ENCODE peak calls at places on chromosomes 5 and 9, in five cellular contexts. One of them, this sample, is unnamed.

GRCh38 chr9:3441197-3441816 is 84.5 kb downstream of the RFX3 start:
- DNase-seq in neuronal stem cell: no peak
- DNase-seq in H1: no peak
- DNase-seq in mesenchymal stem cell: peak
- DNase-seq in trophoblast cell: peak
- DNase-seq in this sample: peak

GRCh38 chr9:80074439-80074838 is 502.7 kb downstream of the TLE4 start:
- DNase-seq in neuronal stem cell: no peak
- DNase-seq in H1: no peak
- DNase-seq in mesenchymal stem cell: no peak
- DNase-seq in trophoblast cell: no peak
- DNase-seq in this sample: no peak

GRCh38 chr9:109253637-109254284 is 67.1 kb downstream of the EPB41L4B start:
- DNase-seq in neuronal stem cell: no peak
- DNase-seq in H1: no peak
- DNase-seq in mesenchymal stem cell: peak
- DNase-seq in trophoblast cell: peak
- DNase-seq in this sample: no peak

GRCh38 chr5:6480133-6481051 is 31.7 kb downstream of the UBE2QL1 start:
- DNase-seq in neuronal stem cell: no peak
- DNase-seq in H1: no peak
- DNase-seq in mesenchymal stem cell: no peak
- DNase-seq in trophoblast cell: no peak
- DNase-seq in this sample: no peak

GRCh38 chr9:89598926-89599325 is 5.9 kb upstream of the GADD45G start:
- DNase-seq in neuronal stem cell: no peak
- DNase-seq in H1: peak
- DNase-seq in mesenchymal stem cell: peak
- DNase-seq in trophoblast cell: no peak
- DNase-seq in this sample: peak

GRCh38 chr5:15009420-15009819 is 137.8 kb upstream of the ANKH start:
- DNase-seq in neuronal stem cell: no peak
- DNase-seq in H1: no peak
- DNase-seq in mesenchymal stem cell: peak
- DNase-seq in trophoblast cell: peak
- DNase-seq in this sample: no peak

GRCh38 chr5:139068060-139068459 is 130.1 kb downstream of the SIL1 start:
- DNase-seq in neuronal stem cell: no peak
- DNase-seq in H1: no peak
- DNase-seq in mesenchymal stem cell: no peak
- DNase-seq in trophoblast cell: no peak
- DNase-seq in this sample: no peak

GRCh38 chr5:113575074-113575473 is 61.6 kb downstream of the YTHDC2 start:
- DNase-seq in neuronal stem cell: no peak
- DNase-seq in H1: no peak
- DNase-seq in mesenchymal stem cell: no peak
- DNase-seq in trophoblast cell: no peak
- DNase-seq in this sample: no peak

GRCh38 chr9:109307380-109308240 is 13.2 kb downstream of the EPB41L4B start:
- DNase-seq in neuronal stem cell: no peak
- DNase-seq in H1: no peak
- DNase-seq in mesenchymal stem cell: no peak
- DNase-seq in trophoblast cell: no peak
- DNase-seq in this sample: no peak

GRCh38 chr9:2029666-2030170 is 14.6 kb downstream of the SMARCA2 start:
- DNase-seq in neuronal stem cell: no peak
- DNase-seq in H1: no peak
- DNase-seq in mesenchymal stem cell: no peak
- DNase-seq in trophoblast cell: no peak
- DNase-seq in this sample: no peak

GRCh38 chr9:105157178-105157583 is 87.3 kb upstream of the SLC44A1 start:
- DNase-seq in neuronal stem cell: no peak
- DNase-seq in H1: no peak
- DNase-seq in mesenchymal stem cell: peak
- DNase-seq in trophoblast cell: peak
- DNase-seq in this sample: peak

DNA sequence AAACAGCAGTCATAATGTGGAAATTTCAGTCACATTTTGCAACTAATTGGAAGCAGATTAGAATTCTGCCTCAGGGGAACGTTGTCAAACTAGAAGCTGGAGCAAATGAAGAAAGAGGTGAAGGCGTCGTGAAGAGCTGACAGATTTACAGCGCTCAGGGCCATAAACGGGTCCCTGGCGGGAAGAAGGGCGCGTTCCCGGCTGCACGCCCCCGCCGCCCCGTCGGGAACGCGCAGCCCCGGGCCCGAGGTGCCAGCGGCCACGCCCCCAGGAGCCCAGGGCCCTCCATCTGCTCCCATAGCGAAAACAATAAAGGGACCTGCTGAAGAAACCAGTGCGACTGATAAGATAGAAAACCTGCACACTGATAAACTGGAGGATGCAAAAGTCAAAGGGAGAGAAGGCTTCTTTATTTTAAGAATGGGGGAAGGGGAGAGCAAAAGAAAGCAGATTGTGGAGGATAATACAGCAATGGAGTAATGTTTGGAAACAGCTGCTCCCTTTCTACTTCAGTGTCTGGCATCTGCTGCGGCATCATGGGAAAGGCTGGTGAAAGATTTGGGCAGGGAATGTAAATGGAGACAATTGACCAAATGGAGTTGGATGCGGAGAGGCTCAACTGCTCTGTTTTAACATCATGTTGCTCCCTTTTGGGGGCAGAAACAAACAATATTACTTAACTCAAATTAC is 11.1 kb downstream of the ZNF608 start:
- DNase-seq in neuronal stem cell: no peak
- DNase-seq in H1: peak
- DNase-seq in mesenchymal stem cell: peak
- DNase-seq in trophoblast cell: peak
- DNase-seq in this sample: peak
- H3K23ac ChIP-seq in neuronal stem cell: no peak
- H3K23ac ChIP-seq in H1: no peak
- H3K23ac ChIP-seq in mesenchymal stem cell: no peak
- H3K23ac ChIP-seq in trophoblast cell: no peak
- H3K23ac ChIP-seq in this sample: no peak

DNA sequence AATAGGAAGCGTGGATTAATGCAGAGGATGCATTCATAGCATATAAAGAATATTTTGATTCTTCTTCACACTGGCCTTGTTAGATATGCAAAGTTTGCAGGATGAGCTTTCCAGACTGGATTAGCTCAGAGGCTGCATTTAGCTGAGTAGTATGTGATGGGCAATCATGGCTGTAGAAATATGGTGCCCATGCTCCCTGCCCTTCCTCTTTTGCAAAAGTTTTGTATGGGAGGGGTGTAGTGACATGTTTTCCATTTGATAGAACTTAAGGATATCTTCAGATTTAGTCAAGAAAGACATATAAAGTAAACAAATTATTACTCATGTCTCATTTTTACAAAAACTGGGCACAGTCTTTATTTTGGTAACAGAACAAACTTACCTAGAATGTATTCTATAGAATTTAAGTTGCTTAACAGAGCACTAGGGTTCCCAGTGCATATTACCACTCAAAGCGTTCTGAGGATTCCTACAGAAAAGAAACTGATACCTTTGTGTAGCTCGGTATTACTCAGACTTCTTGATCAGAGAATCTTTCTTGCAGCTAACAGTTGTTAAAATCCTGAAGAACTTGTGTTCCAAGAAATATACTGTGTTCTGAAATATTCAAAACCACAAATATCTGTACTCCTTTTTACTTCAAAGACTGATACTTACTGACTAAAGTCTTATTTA is 9.8 kb downstream of the GTF3C4 start:
- DNase-seq in neuronal stem cell: no peak
- DNase-seq in H1: no peak
- DNase-seq in mesenchymal stem cell: no peak
- DNase-seq in trophoblast cell: no peak
- DNase-seq in this sample: no peak
- H2BK12ac ChIP-seq in neuronal stem cell: no peak
- H2BK12ac ChIP-seq in H1: no peak
- H2BK12ac ChIP-seq in mesenchymal stem cell: no peak
- H2BK12ac ChIP-seq in trophoblast cell: no peak
- H2BK12ac ChIP-seq in this sample: no peak

DNA sequence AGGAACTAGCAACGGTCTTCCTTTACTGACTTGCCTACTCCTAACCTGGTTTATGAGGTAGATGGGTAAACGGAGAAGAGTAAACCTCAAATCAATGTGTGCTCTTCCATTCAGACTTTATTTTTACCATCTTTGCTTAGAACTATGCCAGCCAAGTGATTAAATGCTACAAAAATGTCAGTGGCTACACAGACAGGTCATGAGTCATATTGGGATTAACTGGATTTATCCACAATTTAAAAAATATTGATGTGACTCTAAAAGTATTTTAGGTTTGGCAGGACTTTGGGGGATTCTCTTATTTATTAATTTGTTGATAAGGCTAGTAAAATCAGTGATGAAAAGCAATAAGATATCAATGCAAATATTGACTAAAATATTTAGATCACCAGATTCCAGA is 275.0 kb downstream of the PLK2 start:
- DNase-seq in neuronal stem cell: no peak
- DNase-seq in H1: no peak
- DNase-seq in mesenchymal stem cell: peak
- DNase-seq in trophoblast cell: peak
- DNase-seq in this sample: no peak
- H3K23ac ChIP-seq in neuronal stem cell: no peak
- H3K23ac ChIP-seq in H1: no peak
- H3K23ac ChIP-seq in mesenchymal stem cell: no peak
- H3K23ac ChIP-seq in trophoblast cell: no peak
- H3K23ac ChIP-seq in this sample: no peak

GRCh38 chr9:130149654-130150286 is 22.4 kb upstream of the NCS1 start:
- DNase-seq in neuronal stem cell: no peak
- DNase-seq in H1: no peak
- DNase-seq in mesenchymal stem cell: no peak
- DNase-seq in trophoblast cell: peak
- DNase-seq in this sample: no peak
- H2BK12ac ChIP-seq in neuronal stem cell: no peak
- H2BK12ac ChIP-seq in H1: no peak
- H2BK12ac ChIP-seq in mesenchymal stem cell: no peak
- H2BK12ac ChIP-seq in trophoblast cell: peak
- H2BK12ac ChIP-seq in this sample: no peak

DNA sequence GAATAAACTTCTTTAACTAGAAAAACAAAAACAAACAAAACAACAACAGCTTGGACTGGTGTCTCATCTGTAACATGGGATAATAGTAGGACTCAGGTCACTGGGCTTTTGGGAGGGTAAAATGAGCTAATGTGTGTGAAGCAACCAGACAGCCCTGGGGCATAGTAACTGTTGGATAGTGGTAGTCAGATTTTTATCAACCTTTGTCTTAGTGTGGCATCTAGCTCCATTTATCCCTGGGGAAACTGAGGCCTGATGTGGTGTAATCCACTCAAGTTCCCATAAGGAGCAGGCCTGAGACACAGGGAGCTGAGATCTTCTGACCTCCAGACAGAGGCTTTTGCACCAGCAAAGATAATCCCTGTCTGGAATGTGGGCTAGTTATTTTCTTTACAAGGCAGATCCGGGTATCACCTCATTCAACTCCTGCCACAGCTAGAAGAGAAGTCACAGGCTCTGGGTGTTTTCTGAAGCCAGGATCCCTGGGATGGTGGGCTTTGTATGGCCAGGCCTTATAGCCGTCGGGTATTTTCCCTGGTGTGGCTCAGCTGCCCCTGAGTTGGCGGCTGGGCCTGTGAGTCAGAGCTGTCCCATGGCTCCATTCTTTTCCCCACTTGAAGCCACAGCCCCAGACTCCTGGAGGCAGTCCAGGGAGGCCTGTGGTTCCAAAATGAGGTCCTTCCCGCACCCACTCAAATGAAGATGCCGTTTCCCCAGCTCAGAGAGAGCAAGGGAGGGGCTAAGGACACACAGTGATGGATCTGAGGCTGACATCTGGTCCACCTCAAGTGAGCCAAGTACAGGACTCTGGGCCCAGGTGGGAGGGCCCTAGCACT is 26.1 kb upstream of the CSF1R start:
- DNase-seq in neuronal stem cell: peak
- DNase-seq in H1: peak
- DNase-seq in mesenchymal stem cell: peak
- DNase-seq in trophoblast cell: peak
- DNase-seq in this sample: peak
- H3K23ac ChIP-seq in neuronal stem cell: peak
- H3K23ac ChIP-seq in H1: no peak
- H3K23ac ChIP-seq in mesenchymal stem cell: no peak
- H3K23ac ChIP-seq in trophoblast cell: no peak
- H3K23ac ChIP-seq in this sample: no peak

GRCh38 chr5:141968914-141969608 is at the start of gene RNF14:
- DNase-seq in neuronal stem cell: peak
- DNase-seq in H1: peak
- DNase-seq in mesenchymal stem cell: peak
- DNase-seq in trophoblast cell: peak
- DNase-seq in this sample: peak

GRCh38 chr5:141966963-141967333 is 2.0 kb upstream of the RNF14 start:
- DNase-seq in neuronal stem cell: no peak
- DNase-seq in H1: no peak
- DNase-seq in mesenchymal stem cell: no peak
- DNase-seq in trophoblast cell: no peak
- DNase-seq in this sample: no peak

GRCh38 chr5:141963706-141964105 is 5.2 kb upstream of the RNF14 start:
- DNase-seq in neuronal stem cell: no peak
- DNase-seq in H1: no peak
- DNase-seq in mesenchymal stem cell: no peak
- DNase-seq in trophoblast cell: no peak
- DNase-seq in this sample: no peak

GRCh38 chr5:141965071-141965470 is 3.8 kb upstream of the RNF14 start:
- DNase-seq in neuronal stem cell: no peak
- DNase-seq in H1: peak
- DNase-seq in mesenchymal stem cell: peak
- DNase-seq in trophoblast cell: no peak
- DNase-seq in this sample: no peak

DNA sequence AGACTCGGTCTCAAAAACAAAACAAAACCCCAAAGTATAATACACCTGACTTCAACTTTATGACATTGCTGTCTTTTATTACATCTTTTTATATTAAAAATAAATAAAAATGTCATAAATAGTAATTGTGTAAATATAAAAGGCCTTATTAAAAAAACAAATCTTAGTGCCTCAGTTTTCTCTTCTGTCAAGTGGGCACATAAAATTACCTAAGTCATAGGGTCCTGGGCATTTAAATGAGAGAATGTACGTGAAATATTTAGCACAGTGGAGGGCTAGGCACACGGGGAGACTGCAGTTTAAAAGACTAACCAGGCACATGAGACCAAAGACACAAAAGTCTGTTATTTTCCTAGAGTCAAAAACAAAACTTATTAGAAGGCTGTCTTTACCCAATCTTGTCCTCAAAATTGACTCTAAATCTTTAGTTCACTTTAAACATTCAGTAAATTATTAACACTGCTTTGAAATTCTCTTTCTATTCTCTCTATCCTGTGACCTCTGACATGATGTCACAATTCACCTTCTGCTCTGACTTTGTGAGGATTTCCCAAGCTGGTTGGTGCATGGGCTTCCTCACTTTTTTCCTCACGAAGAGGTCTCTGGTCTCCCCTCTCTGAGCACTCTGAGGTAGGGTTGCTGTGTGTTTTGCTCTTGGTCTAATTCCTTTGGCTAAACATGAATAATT is 2.5 kb upstream of the RNF14 start:
- DNase-seq in neuronal stem cell: no peak
- DNase-seq in H1: no peak
- DNase-seq in mesenchymal stem cell: no peak
- DNase-seq in trophoblast cell: no peak
- DNase-seq in this sample: no peak
- H2BK12ac ChIP-seq in neuronal stem cell: no peak
- H2BK12ac ChIP-seq in H1: no peak
- H2BK12ac ChIP-seq in mesenchymal stem cell: no peak
- H2BK12ac ChIP-seq in trophoblast cell: no peak
- H2BK12ac ChIP-seq in this sample: no peak